ENCODE peak calls at places on chromosomes 3 and 15, in eight cellular contexts. F is ovary, Z is neural progenitor cell, X is thoracic aorta, V is aorta, B is AG04450, R is heart right ventricle, W is cardiac muscle cell. C is an unnamed sample.

GRCh38 chr15:78072080-78072892 is 5.2 kb downstream of the TBC1D2B start:
- DNase-seq in F (peak), R (no peak), Z (no peak), B (no peak), X (no peak), V (peak), W (peak), C (no peak)

GRCh38 chr15:29774900-29775299 is 47.4 kb downstream of the TJP1 start:
- DNase-seq in Z (no peak), W (no peak), V (no peak), X (no peak), B (peak), R (no peak), F (no peak), C (no peak)

GRCh38 chr15:97026781-97027180 is 696.3 kb downstream of the NR2F2 start:
- DNase-seq in B (no peak), R (no peak), F (no peak), W (no peak), Z (no peak), X (no peak), V (no peak), C (no peak)

GRCh38 chr3:190345027-190345821 is 23.0 kb upstream of the CLDN1 start:
- DNase-seq in B (peak), X (no peak), R (no peak), V (no peak), W (peak), F (peak), Z (peak), C (no peak)

GRCh38 chr3:45148921-45149320 is 2.7 kb upstream of the CDCP1 start:
- DNase-seq in F (no peak), R (no peak), X (no peak), B (no peak), W (no peak), V (no peak), Z (no peak), C (no peak)

GRCh38 chr15:36428102-36428845 is 151.2 kb upstream of the CDIN1 start:
- DNase-seq in W (no peak), B (peak), R (no peak), Z (no peak), V (no peak), X (no peak), F (no peak), C (no peak)

GRCh38 chr3:12964713-12965612 is 108.3 kb downstream of the IQSEC1 start:
- DNase-seq in X (no peak), W (no peak), V (no peak), B (no peak), Z (no peak), F (no peak), R (no peak), C (no peak)

GRCh38 chr3:120098710-120099109 is 4.5 kb upstream of the GSK3B start:
- DNase-seq in B (no peak), R (no peak), W (no peak), V (no peak), X (no peak), Z (no peak), F (no peak), C (no peak)

GRCh38 chr3:87247086-87247781 is 20.1 kb downstream of the CHMP2B start:
- DNase-seq in Z (no peak), R (no peak), W (no peak), V (no peak), F (no peak), B (no peak), X (no peak), C (no peak)

GRCh38 chr15:57509121-57509520 is 82.6 kb upstream of the MYZAP start:
- DNase-seq in Z (peak), W (no peak), V (no peak), R (no peak), X (no peak), F (no peak), B (no peak), C (no peak)

GRCh38 chr3:114861666-114862065 is 285.4 kb downstream of the ZBTB20 start:
- DNase-seq in W (no peak), R (no peak), X (no peak), V (no peak), F (no peak), B (no peak), Z (no peak), C (no peak)

GRCh38 chr3:37145607-37146006 is 28.8 kb downstream of the LRRFIP2 start:
- DNase-seq in V (no peak), W (no peak), F (no peak), X (no peak), B (no peak), Z (no peak), R (no peak), C (no peak)

GRCh38 chr3:178289544-178290160 is 246.6 kb upstream of the KCNMB2 start:
- DNase-seq in W (no peak), R (no peak), Z (no peak), B (no peak), X (no peak), F (peak), V (no peak), C (no peak)

GRCh38 chr3:9810357-9810726 is 280 bp downstream of the TTLL3 start:
- DNase-seq in V (no peak), X (no peak), W (no peak), F (no peak), Z (peak), R (no peak), B (no peak), C (no peak)

GRCh38 chr15:56038015-56038414 is 44.6 kb upstream of the NEDD4 start:
- DNase-seq in B (no peak), F (no peak), W (no peak), R (no peak), Z (no peak), X (no peak), V (no peak), C (no peak)

GRCh38 chr3:182420741-182421140 is 372.6 kb upstream of the ATP11B start:
- DNase-seq in W (no peak), X (no peak), R (no peak), B (no peak), V (no peak), F (no peak), Z (no peak), C (no peak)

GRCh38 chr3:41174703-41174964 is 24.7 kb upstream of the CTNNB1 start:
- DNase-seq in R (no peak), V (no peak), Z (no peak), F (no peak), B (no peak), X (no peak), W (no peak), C (peak)

GRCh38 chr3:12824299-12824698 is 17.1 kb downstream of the RPL32 start:
- DNase-seq in X (no peak), R (no peak), W (no peak), F (no peak), Z (no peak), B (no peak), V (no peak), C (no peak)

GRCh38 chr15:80455668-80456442 is 51.7 kb downstream of the ARNT2 start:
- DNase-seq in W (peak), Z (peak), V (peak), B (peak), R (peak), F (peak), X (no peak), C (peak)

GRCh38 chr3:8632402-8633237 is 12.0 kb downstream of the SSUH2 start:
- DNase-seq in B (no peak), R (no peak), W (no peak), X (no peak), V (no peak), Z (no peak), F (no peak), C (no peak)

GRCh38 chr3:140630866-140631265 is 47.0 kb upstream of the TRIM42 start:
- DNase-seq in B (no peak), V (no peak), W (no peak), Z (no peak), X (no peak), R (no peak), F (no peak), C (no peak)

GRCh38 chr3:58623478-58623877 is 43.1 kb downstream of the FAM3D start:
- DNase-seq in Z (no peak), B (no peak), X (no peak), R (no peak), V (no peak), F (no peak), W (no peak), C (no peak)

GRCh38 chr3:58623961-58624360 is 42.6 kb downstream of the FAM3D start:
- DNase-seq in R (no peak), F (no peak), W (no peak), X (no peak), B (no peak), Z (no peak), V (no peak), C (no peak)

GRCh38 chr3:58625196-58625595 is 41.4 kb downstream of the FAM3D start:
- DNase-seq in F (no peak), W (no peak), X (no peak), B (no peak), R (no peak), V (no peak), Z (no peak), C (no peak)

GRCh38 chr3:58622436-58622835 is 44.1 kb downstream of the FAM3D start:
- DNase-seq in V (no peak), F (no peak), R (no peak), X (no peak), B (no peak), W (peak), Z (no peak), C (no peak)

GRCh38 chr3:58624550-58624949 is 42.0 kb downstream of the FAM3D start:
- DNase-seq in V (no peak), B (no peak), F (no peak), Z (no peak), X (no peak), R (no peak), W (no peak), C (no peak)
- H3K27ac ChIP-seq in V (no peak), B (no peak), F (no peak), Z (no peak), X (no peak), R (peak), W (no peak), C (no peak)

DNA sequence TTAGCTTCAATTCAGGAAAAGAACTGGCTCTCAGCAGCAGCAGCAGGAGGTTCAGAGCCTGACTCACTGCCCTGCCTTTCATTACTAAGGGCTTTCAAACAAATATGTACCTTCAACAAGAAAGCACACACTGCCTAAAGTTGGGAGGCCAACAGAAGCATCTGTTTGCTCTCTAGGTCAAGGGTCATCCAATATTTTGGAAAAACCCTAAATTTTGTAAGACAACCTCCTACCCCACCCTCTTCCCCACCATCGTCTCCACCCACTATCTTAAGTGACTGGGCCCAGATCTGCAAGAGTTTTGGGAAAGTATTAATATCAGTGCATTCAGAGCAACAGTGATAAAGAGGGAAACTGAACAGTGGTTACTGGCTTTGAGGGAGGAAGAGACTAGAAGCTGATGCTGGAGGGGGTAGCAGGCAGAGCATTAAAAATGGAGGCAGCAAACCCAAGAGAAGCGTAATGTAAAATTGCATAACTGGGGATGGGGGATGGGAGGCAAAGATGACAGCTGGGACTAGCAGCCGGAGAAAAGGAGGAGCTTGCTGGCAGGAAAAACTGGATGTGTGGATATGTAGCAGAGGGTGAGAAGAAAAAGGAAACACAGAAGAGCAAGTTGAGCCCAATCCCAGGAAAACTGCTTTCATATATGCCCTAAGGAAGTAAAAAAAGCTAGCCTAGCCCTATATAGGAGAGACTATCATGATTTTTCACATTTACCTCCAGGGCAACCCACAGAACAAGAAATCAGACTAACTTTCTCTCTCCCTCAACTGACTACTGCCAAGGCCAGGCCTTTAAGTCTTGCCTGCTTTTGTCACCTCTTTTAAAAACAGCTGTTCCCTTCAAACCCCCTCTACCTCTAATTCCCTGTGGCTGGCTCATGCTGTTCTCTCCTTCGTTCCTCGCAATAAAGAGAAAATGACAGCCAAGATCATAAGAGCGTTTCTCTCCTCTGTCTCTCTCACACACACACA is 31.5 kb downstream of the NPTN start:
- DNase-seq in V (peak), W (peak), R (no peak), Z (peak), B (no peak), F (peak), X (no peak), C (peak)
- H3K4me3 ChIP-seq in V (no peak), W (no peak), R (no peak), Z (peak), B (peak), F (no peak), X (no peak), C (no peak)

DNA sequence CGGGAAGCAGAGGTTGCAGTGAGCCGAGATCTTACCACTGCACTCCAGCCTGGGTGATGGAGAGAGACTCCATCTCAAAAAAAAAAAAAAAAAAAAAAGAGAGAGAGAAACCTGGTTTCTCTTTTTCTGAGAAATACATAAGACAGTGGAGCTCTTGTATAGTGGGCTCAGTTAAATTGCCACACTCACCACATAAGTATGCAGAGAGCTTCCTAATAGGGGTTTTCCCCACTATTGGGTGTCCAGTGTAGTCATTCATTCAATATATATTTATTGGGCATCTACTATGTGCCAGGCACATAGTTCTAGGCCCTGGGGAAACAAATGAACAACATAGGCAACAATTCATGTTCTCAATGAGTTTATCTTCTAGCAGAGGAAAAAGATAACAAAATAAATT is 48.9 kb upstream of the FMN1 start:
- DNase-seq in R (no peak), F (no peak), B (no peak), V (no peak), Z (no peak), X (no peak), W (no peak), C (no peak)
- H3K27ac ChIP-seq in R (no peak), F (no peak), B (no peak), V (no peak), Z (no peak), X (no peak), W (no peak), C (no peak)

GRCh38 chr3:154431043-154431442 is 1.1 kb upstream of the GPR149 start:
- DNase-seq in B (no peak), W (no peak), F (no peak), Z (no peak), X (no peak), V (no peak), R (no peak), C (no peak)

GRCh38 chr3:154428369-154429206 is 1.4 kb downstream of the GPR149 start:
- DNase-seq in F (no peak), X (no peak), W (peak), V (peak), B (no peak), Z (peak), R (peak), C (peak)

GRCh38 chr3:154427685-154428291 is 2.2 kb downstream of the GPR149 start:
- DNase-seq in X (no peak), W (peak), R (no peak), F (no peak), Z (peak), B (no peak), V (peak), C (peak)

GRCh38 chr3:154430014-154430413 is at the start of gene GPR149:
- DNase-seq in V (no peak), R (no peak), X (no peak), Z (peak), W (peak), B (no peak), F (no peak), C (peak)
- H3K4me3 ChIP-seq in V (no peak), R (no peak), X (no peak), Z (peak), W (peak), B (no peak), F (no peak), C (peak)

C was measured in WERI-Rb-1.